ENCODE peak calls at places on chromosomes 3 and 15, in six cellular contexts. One of them, this sample, is unnamed. For H3K27me3, the result is how much of the 10 kb centered on the place peaks cover.

GRCh38 chr3:156251424-156251823 is 131.0 kb downstream of the KCNAB1 start:
- DNase-seq in Panc1: no peak
- DNase-seq in cardiac muscle cell: no peak
- DNase-seq in AG04450: no peak
- DNase-seq in left ventricle myocardium inferior: no peak
- DNase-seq in kidney epithelial cell: no peak
- DNase-seq in this sample: no peak

GRCh38 chr3:108073712-108074431 is 17.0 kb downstream of the CD47 start:
- DNase-seq in Panc1: no peak
- DNase-seq in cardiac muscle cell: no peak
- DNase-seq in AG04450: no peak
- DNase-seq in left ventricle myocardium inferior: no peak
- DNase-seq in kidney epithelial cell: no peak
- DNase-seq in this sample: no peak

GRCh38 chr15:68272797-68273271 is 4.7 kb upstream of the FEM1B start:
- DNase-seq in Panc1: no peak
- DNase-seq in cardiac muscle cell: no peak
- DNase-seq in AG04450: no peak
- DNase-seq in left ventricle myocardium inferior: no peak
- DNase-seq in kidney epithelial cell: no peak
- DNase-seq in this sample: no peak

GRCh38 chr3:37700849-37701248 is 160.8 kb upstream of the CTDSPL start:
- DNase-seq in Panc1: no peak
- DNase-seq in cardiac muscle cell: peak
- DNase-seq in AG04450: no peak
- DNase-seq in left ventricle myocardium inferior: no peak
- DNase-seq in kidney epithelial cell: no peak
- DNase-seq in this sample: no peak

GRCh38 chr3:55090310-55090709 is 162.5 kb upstream of the LRTM1 start:
- DNase-seq in Panc1: no peak
- DNase-seq in cardiac muscle cell: no peak
- DNase-seq in AG04450: no peak
- DNase-seq in left ventricle myocardium inferior: no peak
- DNase-seq in kidney epithelial cell: no peak
- DNase-seq in this sample: no peak

GRCh38 chr3:150762662-150763121 is 277 bp downstream of the SIAH2 start:
- DNase-seq in Panc1: no peak
- DNase-seq in cardiac muscle cell: no peak
- DNase-seq in AG04450: no peak
- DNase-seq in left ventricle myocardium inferior: no peak
- DNase-seq in kidney epithelial cell: no peak
- DNase-seq in this sample: no peak

GRCh38 chr3:121992601-121993560 is 29.2 kb downstream of the ILDR1 start:
- DNase-seq in Panc1: no peak
- DNase-seq in cardiac muscle cell: no peak
- DNase-seq in AG04450: no peak
- DNase-seq in left ventricle myocardium inferior: no peak
- DNase-seq in kidney epithelial cell: no peak
- DNase-seq in this sample: no peak

GRCh38 chr15:60649845-60650548 is 171.1 kb upstream of the ICE2 start:
- DNase-seq in Panc1: no peak
- DNase-seq in cardiac muscle cell: no peak
- DNase-seq in AG04450: no peak
- DNase-seq in left ventricle myocardium inferior: no peak
- DNase-seq in kidney epithelial cell: no peak
- DNase-seq in this sample: peak

GRCh38 chr15:77387355-77388105 is 32.4 kb downstream of the PEAK1 start:
- DNase-seq in Panc1: no peak
- DNase-seq in cardiac muscle cell: no peak
- DNase-seq in AG04450: no peak
- DNase-seq in left ventricle myocardium inferior: no peak
- DNase-seq in kidney epithelial cell: no peak
- DNase-seq in this sample: no peak

GRCh38 chr3:97821413-97821809 is 400 bp upstream of the CRYBG3 start:
- DNase-seq in Panc1: no peak
- DNase-seq in cardiac muscle cell: peak
- DNase-seq in AG04450: no peak
- DNase-seq in left ventricle myocardium inferior: peak
- DNase-seq in kidney epithelial cell: peak
- DNase-seq in this sample: no peak

GRCh38 chr15:77186518-77187095 is 115.7 kb upstream of the TSPAN3 start:
- DNase-seq in Panc1: no peak
- DNase-seq in cardiac muscle cell: peak
- DNase-seq in AG04450: peak
- DNase-seq in left ventricle myocardium inferior: no peak
- DNase-seq in kidney epithelial cell: no peak
- DNase-seq in this sample: no peak

GRCh38 chr15:30929064-30929669 is 25.5 kb downstream of the FAN1 start:
- DNase-seq in Panc1: no peak
- DNase-seq in cardiac muscle cell: no peak
- DNase-seq in AG04450: no peak
- DNase-seq in left ventricle myocardium inferior: no peak
- DNase-seq in kidney epithelial cell: no peak
- DNase-seq in this sample: no peak

GRCh38 chr15:92343869-92344643 is 49.6 kb upstream of the ST8SIA2 start:
- DNase-seq in Panc1: no peak
- DNase-seq in cardiac muscle cell: no peak
- DNase-seq in AG04450: no peak
- DNase-seq in left ventricle myocardium inferior: peak
- DNase-seq in kidney epithelial cell: no peak
- DNase-seq in this sample: no peak

GRCh38 chr3:32705232-32705631 is 20.2 kb downstream of the CNOT10 start:
- DNase-seq in Panc1: no peak
- DNase-seq in cardiac muscle cell: no peak
- DNase-seq in AG04450: no peak
- DNase-seq in left ventricle myocardium inferior: no peak
- DNase-seq in kidney epithelial cell: no peak
- DNase-seq in this sample: no peak

GRCh38 chr15:47338771-47339170 is 378.5 kb upstream of the SEMA6D start:
- DNase-seq in Panc1: no peak
- DNase-seq in cardiac muscle cell: no peak
- DNase-seq in AG04450: no peak
- DNase-seq in left ventricle myocardium inferior: no peak
- DNase-seq in kidney epithelial cell: no peak
- DNase-seq in this sample: no peak

GRCh38 chr3:72309626-72310025 is 524.7 kb upstream of the PROK2 start:
- DNase-seq in Panc1: no peak
- DNase-seq in cardiac muscle cell: no peak
- DNase-seq in AG04450: no peak
- DNase-seq in left ventricle myocardium inferior: no peak
- DNase-seq in kidney epithelial cell: no peak
- DNase-seq in this sample: peak

GRCh38 chr3:56796202-56796601 is 5.5 kb downstream of the ARHGEF3 start:
- DNase-seq in Panc1: no peak
- DNase-seq in cardiac muscle cell: no peak
- DNase-seq in AG04450: no peak
- DNase-seq in left ventricle myocardium inferior: no peak
- DNase-seq in kidney epithelial cell: no peak
- DNase-seq in this sample: no peak

GRCh38 chr3:51683566-51683965 is 12.5 kb downstream of the TEX264 start:
- DNase-seq in Panc1: no peak
- DNase-seq in cardiac muscle cell: no peak
- DNase-seq in AG04450: no peak
- DNase-seq in left ventricle myocardium inferior: no peak
- DNase-seq in kidney epithelial cell: no peak
- DNase-seq in this sample: no peak

GRCh38 chr3:67357610-67358458 is 296.6 kb downstream of the SUCLG2 start:
- DNase-seq in Panc1: peak
- DNase-seq in cardiac muscle cell: peak
- DNase-seq in AG04450: no peak
- DNase-seq in left ventricle myocardium inferior: no peak
- DNase-seq in kidney epithelial cell: no peak
- DNase-seq in this sample: no peak

GRCh38 chr3:109098245-109098644 is 19.7 kb downstream of the MORC1 start:
- DNase-seq in Panc1: no peak
- DNase-seq in cardiac muscle cell: peak
- DNase-seq in AG04450: no peak
- DNase-seq in left ventricle myocardium inferior: no peak
- DNase-seq in kidney epithelial cell: no peak
- DNase-seq in this sample: no peak

GRCh38 chr3:8210752-8211405 is 290.7 kb upstream of the LMCD1 start:
- DNase-seq in Panc1: no peak
- DNase-seq in cardiac muscle cell: no peak
- DNase-seq in AG04450: no peak
- DNase-seq in left ventricle myocardium inferior: no peak
- DNase-seq in kidney epithelial cell: no peak
- DNase-seq in this sample: no peak

GRCh38 chr3:192129586-192129985 is 597.8 kb downstream of the FGF12 start:
- DNase-seq in Panc1: no peak
- DNase-seq in cardiac muscle cell: no peak
- DNase-seq in AG04450: no peak
- DNase-seq in left ventricle myocardium inferior: no peak
- DNase-seq in kidney epithelial cell: no peak
- DNase-seq in this sample: no peak

GRCh38 chr15:85766007-85766831 is 28.5 kb downstream of the KLHL25 start:
- DNase-seq in Panc1: no peak
- DNase-seq in cardiac muscle cell: no peak
- DNase-seq in AG04450: no peak
- DNase-seq in left ventricle myocardium inferior: no peak
- DNase-seq in kidney epithelial cell: no peak
- DNase-seq in this sample: no peak

GRCh38 chr3:125437631-125438435 is 62.7 kb upstream of the ZNF148 start:
- DNase-seq in Panc1: peak
- DNase-seq in cardiac muscle cell: peak
- DNase-seq in AG04450: no peak
- DNase-seq in left ventricle myocardium inferior: peak
- DNase-seq in kidney epithelial cell: peak
- DNase-seq in this sample: peak

GRCh38 chr15:96262497-96263268 is 67.8 kb upstream of the NR2F2 start:
- DNase-seq in Panc1: no peak
- DNase-seq in cardiac muscle cell: no peak
- DNase-seq in AG04450: no peak
- DNase-seq in left ventricle myocardium inferior: no peak
- DNase-seq in kidney epithelial cell: no peak
- DNase-seq in this sample: no peak

GRCh38 chr3:66233033-66233432 is 12.2 kb downstream of the SLC25A26 start:
- DNase-seq in Panc1: no peak
- DNase-seq in cardiac muscle cell: no peak
- DNase-seq in AG04450: no peak
- DNase-seq in left ventricle myocardium inferior: no peak
- DNase-seq in kidney epithelial cell: no peak
- DNase-seq in this sample: no peak

GRCh38 chr3:61222428-61222827 is 28.8 kb downstream of the FHIT start:
- DNase-seq in Panc1: no peak
- DNase-seq in cardiac muscle cell: no peak
- DNase-seq in AG04450: no peak
- DNase-seq in left ventricle myocardium inferior: no peak
- DNase-seq in kidney epithelial cell: no peak
- DNase-seq in this sample: no peak

GRCh38 chr15:31558840-31559239 is 232.2 kb downstream of the KLF13 start:
- DNase-seq in Panc1: no peak
- DNase-seq in cardiac muscle cell: no peak
- DNase-seq in AG04450: no peak
- DNase-seq in left ventricle myocardium inferior: no peak
- DNase-seq in kidney epithelial cell: no peak
- DNase-seq in this sample: no peak

GRCh38 chr15:45790325-45790943 is 155.6 kb downstream of the SQOR start:
- DNase-seq in Panc1: peak
- DNase-seq in cardiac muscle cell: peak
- DNase-seq in AG04450: no peak
- DNase-seq in left ventricle myocardium inferior: peak
- DNase-seq in kidney epithelial cell: no peak
- DNase-seq in this sample: no peak

GRCh38 chr3:14886101-14886500 is 61.3 kb upstream of the NR2C2 start:
- DNase-seq in Panc1: no peak
- DNase-seq in cardiac muscle cell: no peak
- DNase-seq in AG04450: no peak
- DNase-seq in left ventricle myocardium inferior: no peak
- DNase-seq in kidney epithelial cell: no peak
- DNase-seq in this sample: no peak
- H3K27me3 ChIP-seq in Panc1: under half
- H3K27me3 ChIP-seq in cardiac muscle cell: under half
- H3K27me3 ChIP-seq in AG04450: under half
- H3K27me3 ChIP-seq in left ventricle myocardium inferior: under half
- H3K27me3 ChIP-seq in kidney epithelial cell: under half
- H3K27me3 ChIP-seq in this sample: under half

GRCh38 chr3:42495393-42495792 is 7.0 kb upstream of the VIPR1 start:
- DNase-seq in Panc1: no peak
- DNase-seq in cardiac muscle cell: no peak
- DNase-seq in AG04450: no peak
- DNase-seq in left ventricle myocardium inferior: no peak
- DNase-seq in kidney epithelial cell: no peak
- DNase-seq in this sample: no peak

GRCh38 chr3:42498034-42498433 is 4.4 kb upstream of the VIPR1 start:
- DNase-seq in Panc1: no peak
- DNase-seq in cardiac muscle cell: no peak
- DNase-seq in AG04450: no peak
- DNase-seq in left ventricle myocardium inferior: no peak
- DNase-seq in kidney epithelial cell: no peak
- DNase-seq in this sample: no peak

GRCh38 chr3:42498791-42499477 is 3.5 kb upstream of the VIPR1 start:
- DNase-seq in Panc1: no peak
- DNase-seq in cardiac muscle cell: no peak
- DNase-seq in AG04450: no peak
- DNase-seq in left ventricle myocardium inferior: no peak
- DNase-seq in kidney epithelial cell: no peak
- DNase-seq in this sample: no peak

GRCh38 chr3:42499478-42499871 is 3.0 kb upstream of the VIPR1 start:
- DNase-seq in Panc1: no peak
- DNase-seq in cardiac muscle cell: no peak
- DNase-seq in AG04450: no peak
- DNase-seq in left ventricle myocardium inferior: no peak
- DNase-seq in kidney epithelial cell: no peak
- DNase-seq in this sample: peak

GRCh38 chr3:42497009-42497731 is 5.3 kb upstream of the VIPR1 start:
- DNase-seq in Panc1: no peak
- DNase-seq in cardiac muscle cell: peak
- DNase-seq in AG04450: no peak
- DNase-seq in left ventricle myocardium inferior: no peak
- DNase-seq in kidney epithelial cell: no peak
- DNase-seq in this sample: no peak
- H3K27me3 ChIP-seq in Panc1: under half
- H3K27me3 ChIP-seq in cardiac muscle cell: under half
- H3K27me3 ChIP-seq in AG04450: under half
- H3K27me3 ChIP-seq in left ventricle myocardium inferior: under half
- H3K27me3 ChIP-seq in kidney epithelial cell: under half
- H3K27me3 ChIP-seq in this sample: under half

GRCh38 chr15:66156310-66156975 is 97.1 kb downstream of the MEGF11 start:
- DNase-seq in Panc1: no peak
- DNase-seq in cardiac muscle cell: no peak
- DNase-seq in AG04450: no peak
- DNase-seq in left ventricle myocardium inferior: no peak
- DNase-seq in kidney epithelial cell: no peak
- DNase-seq in this sample: no peak
- H3K27me3 ChIP-seq in Panc1: under half
- H3K27me3 ChIP-seq in cardiac muscle cell: under half
- H3K27me3 ChIP-seq in AG04450: under half
- H3K27me3 ChIP-seq in left ventricle myocardium inferior: half or more
- H3K27me3 ChIP-seq in kidney epithelial cell: under half
- H3K27me3 ChIP-seq in this sample: under half

DNA sequence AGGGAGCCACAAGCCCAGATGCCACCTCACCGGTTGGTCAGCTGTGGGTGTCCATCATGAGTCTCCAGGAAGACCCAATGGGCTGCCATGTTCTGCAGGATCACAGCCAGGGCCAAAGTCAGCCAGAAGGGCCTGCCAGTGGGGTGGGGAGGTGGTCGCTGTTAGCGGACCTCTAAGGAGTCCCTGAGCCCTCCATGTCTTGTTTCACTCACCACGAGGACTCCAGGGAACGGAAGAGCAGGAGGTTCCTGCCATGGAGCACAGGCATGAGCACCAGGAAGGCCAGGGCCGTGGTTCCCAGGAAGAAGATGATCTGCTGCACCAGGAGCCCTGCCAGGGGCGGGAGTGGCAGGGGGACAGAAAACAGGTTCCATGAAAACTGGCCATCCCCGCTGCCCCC is 8.6 kb downstream of the ISLR start:
- DNase-seq in Panc1: no peak
- DNase-seq in cardiac muscle cell: no peak
- DNase-seq in AG04450: no peak
- DNase-seq in left ventricle myocardium inferior: no peak
- DNase-seq in kidney epithelial cell: no peak
- DNase-seq in this sample: no peak
- H3K27me3 ChIP-seq in Panc1: under half
- H3K27me3 ChIP-seq in cardiac muscle cell: under half
- H3K27me3 ChIP-seq in AG04450: under half
- H3K27me3 ChIP-seq in left ventricle myocardium inferior: under half
- H3K27me3 ChIP-seq in kidney epithelial cell: under half
- H3K27me3 ChIP-seq in this sample: under half

This sample was measured in naive thymus-derived CD4-positive, alpha-beta T cell.